ENCODE peak calls at places on chromosomes 4 and X, in nine cellular contexts. One of them, this sample, is unnamed.

GRCh38 chr4:66688674-66689073 is 856.6 kb downstream of the CENPC start:
- DNase-seq in heart right ventricle: no peak
- DNase-seq in A549: peak
- DNase-seq in heart left ventricle: no peak
- DNase-seq in Peyer's patch: no peak
- DNase-seq in PC-3: peak
- DNase-seq in esophagus squamous epithelium: no peak
- DNase-seq in ascending aorta: no peak
- DNase-seq in astrocyte: peak
- DNase-seq in this sample: no peak

GRCh38 chrX:150414228-150414627 is 51.1 kb downstream of the MAMLD1 start:
- DNase-seq in PC-3: no peak
- DNase-seq in heart left ventricle: no peak
- DNase-seq in astrocyte: no peak
- DNase-seq in ascending aorta: no peak
- DNase-seq in A549: no peak
- DNase-seq in heart right ventricle: no peak
- DNase-seq in esophagus squamous epithelium: no peak
- DNase-seq in Peyer's patch: no peak
- DNase-seq in this sample: no peak

GRCh38 chrX:9745417-9746115 is 20.1 kb downstream of the GPR143 start:
- DNase-seq in astrocyte: peak
- DNase-seq in PC-3: no peak
- DNase-seq in ascending aorta: no peak
- DNase-seq in heart right ventricle: peak
- DNase-seq in heart left ventricle: peak
- DNase-seq in A549: no peak
- DNase-seq in esophagus squamous epithelium: no peak
- DNase-seq in Peyer's patch: no peak
- DNase-seq in this sample: no peak

GRCh38 chrX:47026198-47026597 is 52.0 kb upstream of the RGN start:
- DNase-seq in ascending aorta: no peak
- DNase-seq in Peyer's patch: no peak
- DNase-seq in PC-3: no peak
- DNase-seq in astrocyte: no peak
- DNase-seq in heart right ventricle: no peak
- DNase-seq in A549: no peak
- DNase-seq in esophagus squamous epithelium: no peak
- DNase-seq in heart left ventricle: no peak
- DNase-seq in this sample: no peak

GRCh38 chr4:136742330-136742729 is 790.0 kb downstream of the PCDH18 start:
- DNase-seq in ascending aorta: no peak
- DNase-seq in PC-3: peak
- DNase-seq in heart left ventricle: no peak
- DNase-seq in A549: no peak
- DNase-seq in Peyer's patch: no peak
- DNase-seq in astrocyte: peak
- DNase-seq in esophagus squamous epithelium: no peak
- DNase-seq in heart right ventricle: no peak
- DNase-seq in this sample: no peak

GRCh38 chrX:38941675-38942074 is 140.4 kb downstream of the MID1IP1 start:
- DNase-seq in A549: no peak
- DNase-seq in heart left ventricle: no peak
- DNase-seq in ascending aorta: no peak
- DNase-seq in PC-3: no peak
- DNase-seq in astrocyte: no peak
- DNase-seq in esophagus squamous epithelium: no peak
- DNase-seq in heart right ventricle: no peak
- DNase-seq in Peyer's patch: no peak
- DNase-seq in this sample: no peak

GRCh38 chr4:83150563-83151330 is 36.2 kb upstream of the PLAC8 start:
- DNase-seq in heart right ventricle: no peak
- DNase-seq in esophagus squamous epithelium: no peak
- DNase-seq in astrocyte: peak
- DNase-seq in ascending aorta: no peak
- DNase-seq in Peyer's patch: no peak
- DNase-seq in heart left ventricle: no peak
- DNase-seq in A549: no peak
- DNase-seq in PC-3: peak
- DNase-seq in this sample: no peak

GRCh38 chr4:52780627-52781354 is 29.6 kb upstream of the ERVMER34-1 start:
- DNase-seq in heart left ventricle: no peak
- DNase-seq in ascending aorta: no peak
- DNase-seq in PC-3: peak
- DNase-seq in heart right ventricle: no peak
- DNase-seq in esophagus squamous epithelium: no peak
- DNase-seq in astrocyte: no peak
- DNase-seq in A549: no peak
- DNase-seq in Peyer's patch: no peak
- DNase-seq in this sample: no peak

GRCh38 chr4:96654045-96654444 is 814.2 kb downstream of the PDHA2 start:
- DNase-seq in heart left ventricle: no peak
- DNase-seq in A549: no peak
- DNase-seq in esophagus squamous epithelium: no peak
- DNase-seq in heart right ventricle: no peak
- DNase-seq in astrocyte: no peak
- DNase-seq in Peyer's patch: no peak
- DNase-seq in ascending aorta: no peak
- DNase-seq in PC-3: no peak
- DNase-seq in this sample: no peak

GRCh38 chrX:78595901-78596502 is 63.1 kb downstream of the RTL3 start:
- DNase-seq in heart left ventricle: no peak
- DNase-seq in Peyer's patch: no peak
- DNase-seq in esophagus squamous epithelium: no peak
- DNase-seq in astrocyte: no peak
- DNase-seq in A549: no peak
- DNase-seq in PC-3: peak
- DNase-seq in ascending aorta: no peak
- DNase-seq in heart right ventricle: no peak
- DNase-seq in this sample: no peak

DNA sequence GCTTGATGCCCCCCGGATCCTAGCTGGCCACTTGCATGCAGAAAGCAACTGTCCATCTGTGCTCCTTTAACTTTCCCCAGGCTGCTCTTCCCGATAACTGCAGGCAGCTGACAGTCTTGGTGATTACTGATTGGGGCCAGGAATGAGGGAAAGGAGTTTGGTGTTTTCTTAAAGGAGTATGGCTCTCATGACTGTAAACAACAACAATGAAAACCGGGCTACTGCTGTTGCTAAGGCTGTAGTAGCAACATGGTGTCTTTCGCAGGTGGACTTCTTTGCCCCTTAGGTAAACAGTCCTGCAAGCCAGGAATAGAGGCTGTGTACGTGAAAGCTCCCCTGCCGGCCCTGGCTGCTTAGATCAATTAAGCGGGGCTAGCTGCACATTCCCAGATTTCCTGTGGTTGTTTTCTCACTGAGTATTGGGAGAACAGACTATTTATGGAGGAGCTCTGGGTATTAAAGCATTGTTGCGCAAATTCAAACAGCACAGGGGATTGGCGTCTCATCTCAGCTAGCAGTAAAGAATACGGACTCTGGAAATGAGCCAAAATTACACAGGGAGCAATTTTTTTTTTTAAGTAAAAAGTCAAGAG is 61.5 kb upstream of the NAP1L5 start:
- DNase-seq in ascending aorta: no peak
- DNase-seq in heart left ventricle: no peak
- DNase-seq in Peyer's patch: no peak
- DNase-seq in astrocyte: peak
- DNase-seq in A549: no peak
- DNase-seq in PC-3: no peak
- DNase-seq in heart right ventricle: no peak
- DNase-seq in esophagus squamous epithelium: no peak
- DNase-seq in this sample: no peak
- H3K4me3 ChIP-seq in ascending aorta: no peak
- H3K4me3 ChIP-seq in heart left ventricle: peak
- H3K4me3 ChIP-seq in Peyer's patch: no peak
- H3K4me3 ChIP-seq in astrocyte: no peak
- H3K4me3 ChIP-seq in A549: no peak
- H3K4me3 ChIP-seq in PC-3: no peak
- H3K4me3 ChIP-seq in heart right ventricle: no peak
- H3K4me3 ChIP-seq in esophagus squamous epithelium: no peak
- H3K4me3 ChIP-seq in this sample: peak

GRCh38 chr4:142416121-142416520 is 430.0 kb downstream of the INPP4B start:
- DNase-seq in esophagus squamous epithelium: no peak
- DNase-seq in heart right ventricle: no peak
- DNase-seq in PC-3: no peak
- DNase-seq in Peyer's patch: no peak
- DNase-seq in ascending aorta: no peak
- DNase-seq in heart left ventricle: no peak
- DNase-seq in A549: no peak
- DNase-seq in astrocyte: peak
- DNase-seq in this sample: no peak

GRCh38 chr4:142413516-142413915 is 432.6 kb downstream of the INPP4B start:
- DNase-seq in PC-3: no peak
- DNase-seq in A549: no peak
- DNase-seq in astrocyte: peak
- DNase-seq in heart right ventricle: no peak
- DNase-seq in Peyer's patch: no peak
- DNase-seq in ascending aorta: no peak
- DNase-seq in heart left ventricle: no peak
- DNase-seq in esophagus squamous epithelium: no peak
- DNase-seq in this sample: no peak

GRCh38 chr4:142411993-142412392 is 434.1 kb downstream of the INPP4B start:
- DNase-seq in astrocyte: no peak
- DNase-seq in heart right ventricle: no peak
- DNase-seq in ascending aorta: no peak
- DNase-seq in Peyer's patch: no peak
- DNase-seq in heart left ventricle: no peak
- DNase-seq in A549: no peak
- DNase-seq in PC-3: no peak
- DNase-seq in esophagus squamous epithelium: no peak
- DNase-seq in this sample: no peak

GRCh38 chr4:142416711-142417275 is 429.3 kb downstream of the INPP4B start:
- DNase-seq in esophagus squamous epithelium: no peak
- DNase-seq in Peyer's patch: no peak
- DNase-seq in heart left ventricle: no peak
- DNase-seq in heart right ventricle: no peak
- DNase-seq in PC-3: peak
- DNase-seq in A549: no peak
- DNase-seq in ascending aorta: no peak
- DNase-seq in astrocyte: peak
- DNase-seq in this sample: no peak

DNA sequence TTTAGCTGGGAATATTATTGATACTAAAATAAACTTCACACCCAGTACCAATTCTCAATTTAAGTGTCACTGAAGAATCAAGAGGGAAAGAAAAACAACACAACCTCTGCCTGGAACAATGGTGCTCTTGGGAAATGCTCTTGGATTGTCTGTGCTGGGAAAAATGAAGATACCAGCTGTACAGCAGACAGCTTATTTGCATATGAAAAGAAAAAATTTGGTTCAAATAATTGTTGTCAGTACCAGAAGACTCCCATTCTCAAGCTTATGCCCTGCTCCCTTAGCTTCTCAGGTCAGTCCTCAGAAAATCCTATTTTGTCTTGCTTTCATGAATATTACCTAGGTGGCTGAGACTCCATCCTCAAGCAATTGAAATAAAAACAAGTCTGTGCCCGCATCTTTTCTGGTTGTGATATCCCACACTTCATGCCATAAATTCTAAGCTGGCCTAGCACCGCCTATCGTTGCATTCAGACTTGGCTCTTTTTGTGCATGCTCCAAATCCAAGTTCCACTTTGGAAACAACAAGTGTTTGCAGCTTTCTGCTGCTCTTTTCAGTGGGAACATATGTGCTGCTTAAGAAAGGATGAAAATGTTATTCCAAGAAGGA is 431.7 kb downstream of the INPP4B start:
- DNase-seq in astrocyte: peak
- DNase-seq in esophagus squamous epithelium: no peak
- DNase-seq in heart left ventricle: no peak
- DNase-seq in ascending aorta: no peak
- DNase-seq in Peyer's patch: no peak
- DNase-seq in A549: no peak
- DNase-seq in PC-3: no peak
- DNase-seq in heart right ventricle: no peak
- DNase-seq in this sample: no peak
- TF ChIP-seq CTCF in astrocyte: no peak
- TF ChIP-seq CTCF in esophagus squamous epithelium: no peak
- TF ChIP-seq CTCF in heart left ventricle: no peak
- TF ChIP-seq CTCF in ascending aorta: no peak
- TF ChIP-seq CTCF in Peyer's patch: no peak
- TF ChIP-seq CTCF in A549: no peak
- TF ChIP-seq CTCF in PC-3: no peak
- TF ChIP-seq CTCF in heart right ventricle: no peak
- TF ChIP-seq CTCF in this sample: no peak

DNA sequence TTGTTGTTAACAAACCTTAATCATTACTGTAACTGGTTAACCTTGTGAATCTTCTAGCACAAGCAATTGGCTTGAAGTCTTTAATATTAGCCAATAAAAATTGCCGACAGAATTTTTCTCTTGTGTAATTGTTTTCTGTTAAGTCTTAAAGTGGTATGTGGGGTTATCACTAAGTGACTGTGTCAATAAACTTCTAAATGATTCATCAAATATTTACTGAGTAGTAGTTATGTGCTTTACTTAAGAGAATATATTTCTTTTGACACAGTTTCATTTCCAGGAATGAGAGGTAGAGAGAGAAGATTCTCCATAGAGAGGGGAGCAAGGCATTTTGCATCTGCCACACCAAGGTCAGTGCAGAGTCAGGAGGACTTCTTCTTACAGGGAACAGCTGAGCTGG is 2361.6 kb upstream of the AGA start:
- DNase-seq in A549: no peak
- DNase-seq in heart right ventricle: no peak
- DNase-seq in PC-3: peak
- DNase-seq in astrocyte: peak
- DNase-seq in ascending aorta: no peak
- DNase-seq in esophagus squamous epithelium: no peak
- DNase-seq in Peyer's patch: no peak
- DNase-seq in heart left ventricle: no peak
- DNase-seq in this sample: no peak
- H3K27ac ChIP-seq in A549: no peak
- H3K27ac ChIP-seq in heart right ventricle: no peak
- H3K27ac ChIP-seq in PC-3: no peak
- H3K27ac ChIP-seq in astrocyte: no peak
- H3K27ac ChIP-seq in ascending aorta: no peak
- H3K27ac ChIP-seq in esophagus squamous epithelium: no peak
- H3K27ac ChIP-seq in Peyer's patch: no peak
- H3K27ac ChIP-seq in heart left ventricle: no peak
- H3K27ac ChIP-seq in this sample: no peak

DNA sequence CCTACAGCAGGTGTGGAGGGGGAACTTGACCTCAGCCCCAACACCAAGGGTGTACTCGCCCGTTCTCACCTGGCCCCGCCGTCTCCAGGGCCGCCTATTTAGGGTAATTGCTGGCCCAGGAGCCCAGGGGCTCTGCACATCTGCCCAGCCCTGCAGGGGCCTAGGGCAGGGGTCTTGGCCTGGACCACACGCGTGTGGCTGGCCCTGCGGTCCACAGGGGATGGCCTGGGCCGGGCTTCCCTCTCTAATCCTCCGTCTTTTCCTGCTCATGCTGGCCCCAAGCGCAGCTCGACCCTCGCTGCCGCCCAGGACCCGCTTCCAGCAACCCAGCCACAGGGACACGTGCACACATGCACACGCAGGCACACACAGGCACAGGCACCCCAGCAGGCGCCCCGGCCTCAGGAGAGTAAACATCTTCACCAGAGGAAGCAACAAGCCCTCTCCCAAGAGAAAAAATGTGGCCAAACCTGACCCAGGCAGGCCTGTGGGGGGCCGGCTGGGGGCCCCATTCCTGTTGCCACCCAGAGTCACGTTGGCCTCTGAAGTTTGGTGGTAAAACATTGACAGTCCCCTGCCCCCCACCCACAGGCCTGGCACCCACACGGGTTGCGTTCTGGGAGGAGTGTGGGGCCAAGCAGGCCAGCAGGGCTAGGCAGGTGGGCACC is 24.6 kb upstream of the FGFR3 start:
- DNase-seq in heart right ventricle: no peak
- DNase-seq in A549: no peak
- DNase-seq in Peyer's patch: no peak
- DNase-seq in heart left ventricle: no peak
- DNase-seq in ascending aorta: no peak
- DNase-seq in esophagus squamous epithelium: no peak
- DNase-seq in astrocyte: no peak
- DNase-seq in PC-3: no peak
- DNase-seq in this sample: no peak
- H3K4me3 ChIP-seq in heart right ventricle: no peak
- H3K4me3 ChIP-seq in A549: no peak
- H3K4me3 ChIP-seq in Peyer's patch: no peak
- H3K4me3 ChIP-seq in heart left ventricle: no peak
- H3K4me3 ChIP-seq in ascending aorta: no peak
- H3K4me3 ChIP-seq in esophagus squamous epithelium: peak
- H3K4me3 ChIP-seq in astrocyte: no peak
- H3K4me3 ChIP-seq in PC-3: no peak
- H3K4me3 ChIP-seq in this sample: no peak